ENCODE peak calls at places on chromosomes 5 and 9, in four cellular contexts. B is mesenchymal stem cell, Z is NCI-H526 treated with DMSO at 0.1 percent for 48 hours, W is OCI-LY7. O is an unnamed sample.

GRCh38 chr5:176596689-176597416 is 13.1 kb downstream of the GPRIN1 start:
- DNase-seq in B (peak), Z (no peak), W (peak), O (peak)

GRCh38 chr5:50439221-50439620 is 1.9 kb downstream of the EMB start:
- DNase-seq in B (no peak), Z (no peak), W (peak), O (no peak)

GRCh38 chr5:72402959-72403628 is 82.9 kb downstream of the PTCD2 start:
- DNase-seq in B (no peak), Z (no peak), W (no peak), O (no peak)

GRCh38 chr5:18113724-18114123 is 479.5 kb downstream of the TAF11L14 start:
- DNase-seq in B (no peak), Z (no peak), W (no peak), O (peak)

GRCh38 chr5:132224721-132225120 is 2.9 kb downstream of the P4HA2 start:
- DNase-seq in B (peak), Z (no peak), W (no peak), O (peak)

GRCh38 chr9:128027705-128028104 is 39.4 kb downstream of the NAIF1 start:
- DNase-seq in B (no peak), Z (no peak), W (no peak), O (no peak)

GRCh38 chr5:87393331-87393730 is 19.4 kb downstream of the CCNH start:
- DNase-seq in B (peak), Z (no peak), W (no peak), O (peak)

GRCh38 chr9:128068656-128069221 is 707 bp downstream of the SLC25A25 start:
- DNase-seq in B (no peak), Z (no peak), W (peak), O (no peak)

GRCh38 chr5:150082364-150082763 is 4.0 kb downstream of the CSF1R start:
- DNase-seq in B (no peak), Z (no peak), W (no peak), O (no peak)

GRCh38 chr5:141826674-141827073 is 51.5 kb downstream of the PCDH1 start:
- DNase-seq in B (no peak), Z (no peak), W (no peak), O (no peak)

GRCh38 chr9:78692871-78693270 is 395.9 kb downstream of the PSAT1 start:
- DNase-seq in B (peak), Z (no peak), W (no peak), O (no peak)

GRCh38 chr9:33287087-33287490 is 3.2 kb upstream of the NFX1 start:
- DNase-seq in B (peak), Z (peak), W (peak), O (peak)

GRCh38 chr9:115595951-115596742 is 478.2 kb upstream of the TNC start:
- DNase-seq in B (peak), Z (no peak), W (no peak), O (peak)

GRCh38 chr5:118832974-118833373 is 155.4 kb downstream of the DTWD2 start:
- DNase-seq in B (no peak), Z (no peak), W (no peak), O (no peak)

GRCh38 chr9:116471093-116471906 is 215.8 kb upstream of the TRIM32 start:
- DNase-seq in B (peak), Z (no peak), W (no peak), O (peak)

GRCh38 chr9:97895695-97896332 is 26.5 kb downstream of the TRMO start:
- DNase-seq in B (peak), Z (no peak), W (peak), O (no peak)

GRCh38 chr9:94952553-94953373 is 226.3 kb downstream of the AOPEP start:
- DNase-seq in B (no peak), Z (no peak), W (peak), O (peak)

GRCh38 chr9:130240410-130241197 is 25.0 kb upstream of the HMCN2 start:
- DNase-seq in B (peak), Z (peak), W (peak), O (peak)

GRCh38 chr5:142826741-142827492 is 56.7 kb downstream of the ARHGAP26 start:
- DNase-seq in B (no peak), Z (no peak), W (no peak), O (peak)

GRCh38 chr5:128498844-128499455 is 39.1 kb downstream of the FBN2 start:
- DNase-seq in B (peak), Z (peak), W (peak), O (peak)

GRCh38 chr9:130933114-130934046 is 5.7 kb downstream of the FIBCD1 start:
- DNase-seq in B (peak), Z (no peak), W (no peak), O (peak)

GRCh38 chr5:102711525-102712240 is 43.4 kb upstream of the PAM start:
- DNase-seq in B (no peak), Z (no peak), W (no peak), O (no peak)

GRCh38 chr9:86175743-86176456 is 76.5 kb upstream of the GOLM1 start:
- DNase-seq in B (no peak), Z (no peak), W (no peak), O (no peak)

GRCh38 chr5:90709323-90710148 is 150.9 kb downstream of the ADGRV1 start:
- DNase-seq in B (peak), Z (peak), W (peak), O (peak)